ENCODE peak calls at places on chromosome 19, in six cellular contexts. I, P, T, U, R and O are unnamed samples.

GRCh38 chr19:29264897-29265296 is 51.9 kb upstream of the UQCRFS1 start:
- DNase-seq in T (no peak), U (no peak), P (no peak), I (no peak), R (no peak), O (no peak)

GRCh38 chr19:38869160-38869835 is 8.8 kb downstream of the RINL start:
- DNase-seq in I (no peak), P (no peak), R (no peak), T (no peak), U (no peak), O (peak; percentile 35)

GRCh38 chr19:51520710-51521109 is 10.8 kb downstream of the SIGLEC6 start:
- DNase-seq in P (no peak), I (no peak), U (no peak), T (no peak), R (no peak), O (no peak)

GRCh38 chr19:10452726-10453620 is 32.6 kb downstream of the PDE4A start:
- DNase-seq in R (no peak), U (no peak), P (no peak), T (no peak), I (no peak), O (no peak)

GRCh38 chr19:3095375-3096191 is 1.4 kb downstream of the GNA11 start:
- DNase-seq in I (peak; percentile 22), P (no peak), T (no peak), U (peak; percentile 16), R (no peak), O (no peak)

GRCh38 chr19:41939861-41940442 is 11.7 kb upstream of the ERFL start:
- DNase-seq in T (no peak), I (no peak), U (no peak), R (no peak), P (no peak), O (no peak)

GRCh38 chr19:7382694-7383093 is 34.0 kb downstream of the ARHGEF18 start:
- DNase-seq in T (no peak), U (no peak), P (no peak), I (no peak), R (no peak), O (no peak)

GRCh38 chr19:53881482-53882390 is at the start of gene PRKCG:
- DNase-seq in R (no peak), I (peak; percentile 51), T (no peak), U (peak; percentile 45), P (no peak), O (no peak)

GRCh38 chr19:43639507-43640423 is at the start of gene CADM4:
- DNase-seq in R (peak; percentile 40), P (no peak), U (peak; percentile 29), T (peak; percentile 28), I (peak; percentile 30), O (peak; percentile 39)

GRCh38 chr19:30406220-30406944 is 34.2 kb downstream of the ZNF536 start:
- DNase-seq in R (no peak), U (no peak), T (no peak), P (no peak), I (no peak), O (peak; percentile 15)

GRCh38 chr19:1355258-1355973 is 28.3 kb upstream of the NDUFS7 start:
- DNase-seq in R (no peak), U (no peak), T (no peak), P (no peak), I (no peak), O (no peak)

GRCh38 chr19:55391191-55391670 is 5.5 kb downstream of the RPL28 start:
- DNase-seq in U (no peak), T (no peak), P (no peak), R (no peak), I (no peak), O (no peak)

GRCh38 chr19:33175886-33176669 is 18.1 kb upstream of the LRP3 start:
- DNase-seq in U (peak; percentile 6), I (no peak), R (peak; percentile 29), P (no peak), T (peak; percentile 39), O (no peak)

GRCh38 chr19:8308891-8309291 is 733 bp upstream of the CD320 start:
- DNase-seq in I (no peak), R (peak; percentile 10), U (no peak), T (no peak), P (no peak), O (no peak)

GRCh38 chr19:33143897-33144405 is 12.0 kb downstream of the WDR88 start:
- DNase-seq in U (peak; percentile 33), P (peak; percentile 10), T (peak; percentile 42), I (peak; percentile 51), R (peak; percentile 68), O (peak; percentile 53)

GRCh38 chr19:55076321-55076720 is 652 bp downstream of the EPS8L1 start:
- DNase-seq in T (no peak), I (no peak), R (no peak), P (no peak), U (no peak), O (no peak)

GRCh38 chr19:3362217-3362907 is 4.0 kb upstream of the NFIC start:
- DNase-seq in U (no peak), P (no peak), T (no peak), R (no peak), I (no peak), O (no peak)

GRCh38 chr19:50314724-50315700 is 14.2 kb downstream of the KCNC3 start:
- DNase-seq in U (no peak), I (no peak), P (no peak), T (no peak), R (no peak), O (no peak)

GRCh38 chr19:18274303-18274775 is at the start of gene IQCN:
- DNase-seq in R (peak; percentile 76), I (no peak), T (no peak), U (no peak), P (no peak), O (no peak)

GRCh38 chr19:10011974-10012373 is 1.3 kb upstream of the RDH8 start:
- DNase-seq in I (no peak), T (no peak), P (no peak), R (no peak), U (no peak), O (no peak)

GRCh38 chr19:17720487-17720839 is 1.2 kb downstream of the MAP1S start:
- DNase-seq in P (no peak), I (no peak), R (no peak), T (no peak), U (no peak), O (no peak)

GRCh38 chr19:5880604-5881078 is 10.3 kb upstream of the FUT5 start:
- DNase-seq in U (no peak), R (peak; percentile 36), T (peak; percentile 34), P (no peak), I (no peak), O (peak; percentile 76)

GRCh38 chr19:7641288-7642276 is 4.7 kb downstream of the STXBP2 start:
- DNase-seq in T (no peak), I (no peak), U (no peak), R (no peak), P (no peak), O (no peak)

GRCh38 chr19:5108866-5109265 is 140.0 kb downstream of the KDM4B start:
- DNase-seq in U (no peak), P (no peak), I (no peak), T (no peak), R (no peak), O (no peak)

GRCh38 chr19:49196527-49197240 is 39.1 kb downstream of the TRPM4 start:
- DNase-seq in U (no peak), P (no peak), R (no peak), T (no peak), I (no peak), O (peak; percentile 45)

GRCh38 chr19:32691952-32692726 is 518 bp downstream of the NUDT19 start:
- DNase-seq in I (peak; percentile 59), P (no peak), T (peak; percentile 60), R (peak; percentile 37), U (peak; percentile 39), O (peak; percentile 66)

GRCh38 chr19:4376991-4377781 is 23.2 kb downstream of the SH3GL1 start:
- DNase-seq in T (no peak), U (no peak), I (no peak), P (no peak), R (no peak), O (no peak)